ENCODE peak calls at places on chromosomes 1 and 21, in four cellular contexts. One of them, this sample, is unnamed.

GRCh38 chr1:47752048-47752451 is 245.1 kb downstream of the TRABD2B start:
- DNase-seq in NCI-H345: no peak
- DNase-seq in endothelial cell: no peak
- DNase-seq in transverse colon: peak
- DNase-seq in this sample: no peak

GRCh38 chr1:1169429-1170214 is 4.1 kb upstream of the TTLL10 start:
- DNase-seq in NCI-H345: no peak
- DNase-seq in endothelial cell: no peak
- DNase-seq in transverse colon: no peak
- DNase-seq in this sample: peak

GRCh38 chr1:18069903-18070302 is 37.7 kb upstream of the IGSF21 start:
- DNase-seq in transverse colon: no peak
- DNase-seq in endothelial cell: no peak
- DNase-seq in NCI-H345: no peak
- DNase-seq in this sample: no peak

GRCh38 chr1:151472852-151473731 is 13.8 kb upstream of the POGZ start:
- DNase-seq in endothelial cell: peak
- DNase-seq in transverse colon: peak
- DNase-seq in NCI-H345: peak
- DNase-seq in this sample: no peak

GRCh38 chr1:42876009-42876408 is 29.6 kb downstream of the ZNF691 start:
- DNase-seq in endothelial cell: no peak
- DNase-seq in NCI-H345: no peak
- DNase-seq in transverse colon: no peak
- DNase-seq in this sample: no peak

GRCh38 chr1:28512058-28512611 is 6.3 kb downstream of the RCC1 start:
- DNase-seq in NCI-H345: no peak
- DNase-seq in transverse colon: no peak
- DNase-seq in endothelial cell: no peak
- DNase-seq in this sample: no peak

GRCh38 chr1:204417231-204417997 is 5.8 kb upstream of the PPP1R15B start:
- DNase-seq in transverse colon: peak
- DNase-seq in endothelial cell: no peak
- DNase-seq in NCI-H345: no peak
- DNase-seq in this sample: no peak

GRCh38 chr1:46303038-46303871 is at the start of the genes LRRC41 and UQCRH:
- DNase-seq in transverse colon: peak
- DNase-seq in NCI-H345: peak
- DNase-seq in endothelial cell: peak
- DNase-seq in this sample: peak

GRCh38 chr1:178530037-178530402 is 17.1 kb downstream of the TEX35 start:
- DNase-seq in transverse colon: no peak
- DNase-seq in NCI-H345: no peak
- DNase-seq in endothelial cell: no peak
- DNase-seq in this sample: no peak

GRCh38 chr1:116292929-116293725 is 79.9 kb upstream of the ATP1A1 start:
- DNase-seq in endothelial cell: no peak
- DNase-seq in NCI-H345: peak
- DNase-seq in transverse colon: no peak
- DNase-seq in this sample: no peak

GRCh38 chr1:68975534-68975933 is 478.7 kb upstream of the DEPDC1 start:
- DNase-seq in endothelial cell: no peak
- DNase-seq in NCI-H345: no peak
- DNase-seq in transverse colon: no peak
- DNase-seq in this sample: no peak

GRCh38 chr1:156232222-156232621 is 9.8 kb upstream of the BGLAP start:
- DNase-seq in transverse colon: no peak
- DNase-seq in endothelial cell: no peak
- DNase-seq in NCI-H345: no peak
- DNase-seq in this sample: no peak

GRCh38 chr1:206808615-206809014 is 36.3 kb upstream of the IL10 start:
- DNase-seq in endothelial cell: peak
- DNase-seq in NCI-H345: no peak
- DNase-seq in transverse colon: peak
- DNase-seq in this sample: no peak

GRCh38 chr1:94279048-94279447 is 41.7 kb upstream of the ARHGAP29 start:
- DNase-seq in transverse colon: no peak
- DNase-seq in endothelial cell: no peak
- DNase-seq in NCI-H345: no peak
- DNase-seq in this sample: no peak

GRCh38 chr1:224497714-224498573 is 63.3 kb upstream of the WDR26 start:
- DNase-seq in NCI-H345: no peak
- DNase-seq in endothelial cell: no peak
- DNase-seq in transverse colon: no peak
- DNase-seq in this sample: no peak

GRCh38 chr1:226064816-226065248 is 2.3 kb downstream of the H3-3A start:
- DNase-seq in transverse colon: peak
- DNase-seq in NCI-H345: peak
- DNase-seq in endothelial cell: peak
- DNase-seq in this sample: no peak

GRCh38 chr1:76595024-76595423 is 272.3 kb upstream of the ST6GALNAC5 start:
- DNase-seq in endothelial cell: no peak
- DNase-seq in NCI-H345: no peak
- DNase-seq in transverse colon: peak
- DNase-seq in this sample: no peak

GRCh38 chr1:38990401-38990745 is 703 bp upstream of the AKIRIN1 start:
- DNase-seq in endothelial cell: no peak
- DNase-seq in transverse colon: no peak
- DNase-seq in NCI-H345: no peak
- DNase-seq in this sample: no peak

GRCh38 chr1:24393892-24394291 is 19.7 kb downstream of the STPG1 start:
- DNase-seq in endothelial cell: no peak
- DNase-seq in transverse colon: no peak
- DNase-seq in NCI-H345: no peak
- DNase-seq in this sample: no peak

GRCh38 chr1:168428063-168428731 is 115.6 kb downstream of the XCL2 start:
- DNase-seq in NCI-H345: no peak
- DNase-seq in endothelial cell: no peak
- DNase-seq in transverse colon: no peak
- DNase-seq in this sample: no peak

GRCh38 chr1:244450597-244451538 is 841 bp downstream of the ADSS2 start:
- DNase-seq in transverse colon: peak
- DNase-seq in NCI-H345: peak
- DNase-seq in endothelial cell: peak
- DNase-seq in this sample: peak

GRCh38 chr1:163870666-163871065 is 548.9 kb downstream of the NUF2 start:
- DNase-seq in transverse colon: no peak
- DNase-seq in endothelial cell: no peak
- DNase-seq in NCI-H345: no peak
- DNase-seq in this sample: no peak

GRCh38 chr1:1938276-1938573 is 19.1 kb upstream of the TMEM52 start:
- DNase-seq in transverse colon: no peak
- DNase-seq in NCI-H345: no peak
- DNase-seq in endothelial cell: no peak
- DNase-seq in this sample: no peak

GRCh38 chr21:44764319-44765230 is 37.0 kb downstream of the UBE2G2 start:
- DNase-seq in NCI-H345: peak
- DNase-seq in transverse colon: no peak
- DNase-seq in endothelial cell: no peak
- DNase-seq in this sample: no peak

GRCh38 chr1:27137544-27138075 is 17.3 kb downstream of the SLC9A1 start:
- DNase-seq in endothelial cell: no peak
- DNase-seq in NCI-H345: peak
- DNase-seq in transverse colon: peak
- DNase-seq in this sample: no peak

GRCh38 chr1:206001476-206001888 is 1.7 kb downstream of the RAB7B start:
- DNase-seq in endothelial cell: no peak
- DNase-seq in transverse colon: no peak
- DNase-seq in NCI-H345: no peak
- DNase-seq in this sample: no peak

GRCh38 chr1:40897499-40897898 is 35.3 kb upstream of the CITED4 start:
- DNase-seq in endothelial cell: no peak
- DNase-seq in NCI-H345: no peak
- DNase-seq in transverse colon: no peak
- DNase-seq in this sample: no peak

GRCh38 chr1:223665592-223666312 is at the start of gene CAPN8:
- DNase-seq in transverse colon: peak
- DNase-seq in NCI-H345: no peak
- DNase-seq in endothelial cell: no peak
- DNase-seq in this sample: no peak

GRCh38 chr1:50973875-50974617 is 4.0 kb downstream of the CDKN2C start:
- DNase-seq in NCI-H345: peak
- DNase-seq in transverse colon: no peak
- DNase-seq in endothelial cell: no peak
- DNase-seq in this sample: no peak

GRCh38 chr21:45558044-45558721 is 15.9 kb upstream of the SLC19A1 start:
- DNase-seq in transverse colon: no peak
- DNase-seq in NCI-H345: no peak
- DNase-seq in endothelial cell: no peak
- DNase-seq in this sample: peak

This sample was measured in D341Med.